ENCODE peak calls at places on chromosome 22, in five cellular contexts. U is AG10803; H is stimulated activated CD4-positive, alpha-beta T cell treated with anti-CD3 and anti-CD28 coated beads, Interleukin-1b, Interleukin-23, amount 100 ng/mL, for 48 hours; L is skeletal muscle cell; O is iris pigment epithelial cell. C is an unnamed sample.

GRCh38 chr22:24587251-24587650 is 5.6 kb downstream of the LRRC75B start:
- DNase-seq in U (no peak), H (no peak), L (no peak), O (no peak), C (no peak)

GRCh38 chr22:28817919-28818859 is 17.8 kb upstream of the XBP1 start:
- DNase-seq in U (no peak), H (no peak), L (no peak), O (no peak), C (no peak)

GRCh38 chr22:21092797-21093554 is 47.2 kb downstream of the LRRC74B start:
- DNase-seq in U (no peak), H (no peak), L (no peak), O (no peak), C (no peak)

GRCh38 chr22:44154431-44154942 is 26.2 kb upstream of the PARVG start:
- DNase-seq in U (peak), H (no peak), L (no peak), O (peak), C (no peak)

GRCh38 chr22:46984751-46985506 is 222.5 kb downstream of the TBC1D22A start:
- DNase-seq in U (peak), H (no peak), L (peak), O (peak), C (no peak)

GRCh38 chr22:27731621-27732020 is 69.9 kb downstream of the MN1 start:
- DNase-seq in U (no peak), H (no peak), L (no peak), O (no peak), C (no peak)

GRCh38 chr22:45240137-45240809 is 421 bp downstream of the KIAA0930 start:
- DNase-seq in U (no peak), H (peak), L (no peak), O (peak), C (no peak)

GRCh38 chr22:29827091-29827490 is 11.0 kb downstream of the ASCC2 start:
- DNase-seq in U (no peak), H (no peak), L (no peak), O (peak), C (no peak)

GRCh38 chr22:33888821-33889220 is 31.5 kb downstream of the LARGE1 start:
- DNase-seq in U (no peak), H (no peak), L (no peak), O (no peak), C (no peak)

GRCh38 chr22:41739576-41739975 is 40.3 kb downstream of the MEI1 start:
- DNase-seq in U (no peak), H (no peak), L (no peak), O (no peak), C (no peak)

GRCh38 chr22:32103648-32104326 is 55.3 kb downstream of the C22orf42 start:
- DNase-seq in U (peak), H (no peak), L (no peak), O (peak), C (no peak)

GRCh38 chr22:39356464-39356863 is 6.7 kb downstream of the SYNGR1 start:
- DNase-seq in U (no peak), H (no peak), L (no peak), O (no peak), C (no peak)

GRCh38 chr22:45764051-45764450 is 92.4 kb downstream of the ATXN10 start:
- DNase-seq in U (no peak), H (no peak), L (no peak), O (no peak), C (no peak)

GRCh38 chr22:47030143-47030641 is 267.7 kb downstream of the TBC1D22A start:
- DNase-seq in U (peak), H (no peak), L (no peak), O (no peak), C (no peak)

GRCh38 chr22:48794906-48795305 is 1032.8 kb downstream of the BRD1 start:
- DNase-seq in U (no peak), H (no peak), L (no peak), O (no peak), C (no peak)

GRCh38 chr22:40749829-40750228 is 69.3 kb downstream of the SLC25A17 start:
- DNase-seq in U (no peak), H (no peak), L (no peak), O (no peak), C (no peak)

GRCh38 chr22:38490915-38491314 is 15.2 kb downstream of the DDX17 start:
- DNase-seq in U (no peak), H (no peak), L (peak), O (peak), C (no peak)

GRCh38 chr22:26805131-26805530 is 147.7 kb downstream of the MIAT start:
- DNase-seq in U (peak), H (no peak), L (no peak), O (no peak), C (no peak)

GRCh38 chr22:33710326-33710725 is 209.9 kb downstream of the LARGE1 start:
- DNase-seq in U (peak), H (no peak), L (peak), O (no peak), C (no peak)

GRCh38 chr22:45397806-45398205 is 15.6 kb downstream of the SMC1B start:
- DNase-seq in U (no peak), H (no peak), L (no peak), O (no peak), C (no peak)

GRCh38 chr22:26707090-26707489 is 49.7 kb downstream of the MIAT start:
- DNase-seq in U (no peak), H (no peak), L (no peak), O (no peak), C (no peak)

GRCh38 chr22:30250713-30251267 is 4.2 kb upstream of the LIF start:
- DNase-seq in U (peak), H (no peak), L (no peak), O (peak), C (no peak)

GRCh38 chr22:41966607-41967240 is 2.5 kb upstream of the SEPTIN3 start:
- DNase-seq in U (peak), H (peak), L (peak), O (peak), C (peak)

GRCh38 chr22:35150163-35151107 is 84.5 kb downstream of the ISX start:
- DNase-seq in U (peak), H (peak), L (no peak), O (peak), C (peak)

C was measured in Panc1.